ENCODE peak calls at places on chromosome 5, in four cellular contexts. C is GM06990, P is endothelial cell of umbilical vein, R is endothelial cell. D is an unnamed sample.

GRCh38 chr5:52799358-52799982 is 11.8 kb downstream of the ITGA1 start:
- DNase-seq in P (peak; percentile 69), R (peak; percentile 20), C (no peak), D (peak; percentile 19)

GRCh38 chr5:55679556-55679955 is 32.6 kb downstream of the SLC38A9 start:
- DNase-seq in R (no peak), C (no peak), P (no peak), D (no peak)

GRCh38 chr5:56833325-56833724 is 18.0 kb downstream of the MAP3K1 start:
- DNase-seq in R (no peak), P (no peak), C (no peak), D (no peak)

GRCh38 chr5:80231243-80231642 is 24.6 kb downstream of the SERINC5 start:
- DNase-seq in R (no peak), C (no peak), P (no peak), D (no peak)

GRCh38 chr5:56088967-56089829 is 94.4 kb upstream of the IL6ST start:
- DNase-seq in R (no peak), P (no peak), C (no peak), D (peak; percentile 70)

GRCh38 chr5:53730938-53731337 is 170.5 kb downstream of the NDUFS4 start:
- DNase-seq in R (peak; percentile 22), P (peak; percentile 90), C (no peak), D (no peak)

GRCh38 chr5:104431946-104432345 is 869.4 kb upstream of the NUDT12 start:
- DNase-seq in R (no peak), C (no peak), P (no peak), D (no peak)

GRCh38 chr5:113693205-113693553 is 179.7 kb downstream of the YTHDC2 start:
- DNase-seq in R (peak; percentile 59), P (peak; percentile 15), C (no peak), D (no peak)

GRCh38 chr5:158727108-158727507 is 372.6 kb downstream of the EBF1 start:
- DNase-seq in P (no peak), R (no peak), C (no peak), D (no peak)

GRCh38 chr5:4540375-4541173 is 599.6 kb upstream of the ADAMTS16 start:
- DNase-seq in P (no peak), R (no peak), C (no peak), D (no peak)

GRCh38 chr5:102216559-102217157 is 79.4 kb downstream of the SLCO4C1 start:
- DNase-seq in P (no peak), R (no peak), C (no peak), D (no peak)

GRCh38 chr5:150116667-150117395 is 30.5 kb upstream of the CSF1R start:
- DNase-seq in C (no peak), P (no peak), R (peak; percentile 2), D (no peak)

GRCh38 chr5:174177976-174178600 is 132.6 kb downstream of the NSG2 start:
- DNase-seq in P (no peak), R (no peak), C (no peak), D (no peak)

GRCh38 chr5:132225165-132226032 is 2.3 kb downstream of the P4HA2 start:
- DNase-seq in P (no peak), R (no peak), C (no peak), D (no peak)

GRCh38 chr5:116521173-116521872 is 53.3 kb downstream of the SEMA6A start:
- DNase-seq in P (no peak), C (no peak), R (no peak), D (no peak)

GRCh38 chr5:151239237-151239861 is 13.6 kb upstream of the GM2A start:
- DNase-seq in R (peak; percentile 83), C (peak; percentile 60), P (peak; percentile 67), D (no peak)

GRCh38 chr5:172881691-172882370 is 47.8 kb downstream of the ERGIC1 start:
- DNase-seq in C (peak; percentile 55), R (no peak), P (peak; percentile 61), D (peak; percentile 72)

GRCh38 chr5:119328753-119329602 is 26.8 kb upstream of the TNFAIP8 start:
- DNase-seq in R (no peak), P (no peak), C (no peak), D (no peak)

GRCh38 chr5:132416306-132417009 is 46.9 kb downstream of the SLC22A5 start:
- DNase-seq in C (no peak), P (no peak), R (no peak), D (no peak)

GRCh38 chr5:133246376-133247144 is 194.7 kb downstream of the HSPA4 start:
- DNase-seq in R (no peak), C (no peak), P (no peak), D (no peak)

GRCh38 chr5:112628219-112628618 is 109.5 kb upstream of the APC start:
- DNase-seq in C (no peak), R (no peak), P (no peak), D (no peak)

GRCh38 chr5:38595149-38595725 is 38.8 kb upstream of the LIFR start:
- DNase-seq in C (no peak), P (no peak), R (no peak), D (no peak)

GRCh38 chr5:162497455-162497854 is 429.9 kb downstream of the GABRG2 start:
- DNase-seq in P (no peak), C (no peak), R (no peak), D (no peak)

GRCh38 chr5:145943674-145944121 is 7.3 kb downstream of the SH3RF2 start:
- DNase-seq in C (no peak), P (no peak), R (no peak), D (no peak)

GRCh38 chr5:138536665-138537315 is 6.2 kb downstream of the ETF1 start:
- DNase-seq in P (peak; percentile 26), C (no peak), R (no peak), D (no peak)

GRCh38 chr5:59158165-59158564 is 575.3 kb downstream of the RAB3C start:
- DNase-seq in P (no peak), C (no peak), R (no peak), D (no peak)

GRCh38 chr5:72272393-72272792 is 47.6 kb downstream of the MRPS27 start:
- DNase-seq in C (no peak), P (no peak), R (no peak), D (no peak)

GRCh38 chr5:111857067-111857466 is 100.1 kb upstream of the NREP start:
- DNase-seq in C (no peak), R (no peak), P (no peak), D (no peak)

GRCh38 chr5:59390074-59390659 is 503.4 kb downstream of the PDE4D start:
- DNase-seq in R (peak; percentile 15), C (no peak), P (peak; percentile 40), D (no peak)

GRCh38 chr5:17203329-17204132 is 13.9 kb upstream of the BASP1 start:
- DNase-seq in C (no peak), P (peak; percentile 82), R (peak; percentile 14), D (peak; percentile 55)

GRCh38 chr5:65142511-65143011 is 339.2 kb downstream of the ADAMTS6 start:
- DNase-seq in P (peak; percentile 68), C (no peak), R (no peak), D (no peak)

GRCh38 chr5:73388371-73388684 is 60.2 kb downstream of the FOXD1 start:
- DNase-seq in R (no peak), P (no peak), C (no peak), D (no peak)

DNA sequence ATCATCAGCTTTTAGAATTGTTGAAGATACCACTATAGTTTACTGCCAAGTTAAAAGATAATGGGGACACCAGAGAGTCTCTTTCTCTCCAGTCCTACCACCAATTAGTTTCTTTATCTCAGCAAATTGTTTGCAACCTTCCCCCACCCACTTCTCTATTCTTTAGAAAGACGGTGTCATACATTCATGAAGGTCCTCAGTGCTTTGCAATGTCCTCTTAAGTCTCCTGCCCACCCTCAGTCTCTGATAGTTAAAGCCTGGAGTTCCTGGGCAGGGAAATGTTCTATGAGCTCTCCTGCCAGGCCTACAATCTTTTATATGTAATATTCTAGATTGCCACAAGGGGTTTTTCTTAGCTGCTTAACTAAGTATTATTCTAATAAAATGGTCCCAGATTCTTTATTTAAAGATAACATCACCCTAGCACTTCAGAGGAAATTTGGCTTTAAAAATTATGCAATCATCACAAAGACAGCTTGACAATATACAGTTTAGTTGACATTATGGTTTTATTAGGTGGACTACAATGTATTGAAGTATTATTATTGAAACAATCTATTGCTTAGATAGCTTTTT is 509.2 kb downstream of the CSNK1G3 start:
- DNase-seq in R (no peak), P (no peak), C (no peak), D (no peak)
- TF ChIP-seq CTCF in R (peak; percentile 31), P (no peak), C (no peak), D (no peak)

GRCh38 chr5:61619289-61619688 is 287.2 kb downstream of the ZSWIM6 start:
- DNase-seq in R (no peak), P (no peak), C (no peak), D (no peak)

GRCh38 chr5:61619777-61620518 is 287.9 kb downstream of the ZSWIM6 start:
- DNase-seq in R (no peak), C (no peak), P (no peak), D (no peak)

GRCh38 chr5:61617039-61617438 is 285.0 kb downstream of the ZSWIM6 start:
- DNase-seq in R (no peak), C (no peak), P (no peak), D (no peak)

GRCh38 chr5:61618577-61618976 is 286.5 kb downstream of the ZSWIM6 start:
- DNase-seq in P (no peak), C (no peak), R (no peak), D (no peak)

GRCh38 chr5:61617995-61618525 is 286.0 kb downstream of the ZSWIM6 start:
- DNase-seq in P (no peak), R (no peak), C (no peak), D (no peak)
- TF ChIP-seq CTCF in P (no peak), R (peak; percentile 39), C (no peak), D (no peak)

GRCh38 chr5:171299851-171300250 is 9.2 kb upstream of the TLX3 start:
- DNase-seq in R (no peak), C (no peak), P (no peak), D (no peak)

GRCh38 chr5:171291371-171291770 is 17.7 kb upstream of the TLX3 start:
- DNase-seq in R (no peak), P (no peak), C (no peak), D (no peak)

GRCh38 chr5:171299228-171299627 is 9.8 kb upstream of the TLX3 start:
- DNase-seq in C (no peak), R (no peak), P (no peak), D (no peak)

GRCh38 chr5:171295801-171296200 is 13.2 kb upstream of the TLX3 start:
- DNase-seq in C (no peak), P (no peak), R (no peak), D (no peak)

GRCh38 chr5:171295299-171295698 is 13.7 kb upstream of the TLX3 start:
- DNase-seq in C (no peak), P (peak; percentile 12), R (no peak), D (no peak)
- TF ChIP-seq CTCF in C (no peak), P (no peak), R (no peak), D (no peak)

GRCh38 chr5:60989790-60990189 is 44.8 kb downstream of the NDUFAF2 start:
- DNase-seq in R (no peak), C (no peak), P (no peak), D (no peak)

GRCh38 chr5:60993425-60993824 is 48.4 kb downstream of the NDUFAF2 start:
- DNase-seq in R (no peak), C (peak; percentile 1), P (no peak), D (no peak)

GRCh38 chr5:60996368-60996767 is 51.4 kb downstream of the NDUFAF2 start:
- DNase-seq in R (no peak), C (no peak), P (no peak), D (no peak)

GRCh38 chr5:60993875-60994571 is 49.0 kb downstream of the NDUFAF2 start:
- DNase-seq in C (no peak), R (no peak), P (no peak), D (no peak)

GRCh38 chr5:60992871-60993270 is 47.9 kb downstream of the NDUFAF2 start:
- DNase-seq in C (no peak), P (no peak), R (no peak), D (no peak)
- TF ChIP-seq CTCF in C (no peak), P (no peak), R (no peak), D (no peak)

GRCh38 chr5:156475831-156476551 is 149.0 kb downstream of the SGCD start:
- DNase-seq in R (no peak), C (no peak), P (no peak), D (no peak)
- TF ChIP-seq CTCF in R (no peak), C (no peak), P (no peak), D (no peak)